ENCODE peak calls at places on chromosomes 13 and 19, in eight cellular contexts. C is endodermal cell, V is cardiac muscle cell, B is H9, T is heart right ventricle, Y is psoas muscle, D is PC-9, L is tibial nerve. E is an unnamed sample.

GRCh38 chr13:109348514-109349340 is 437.7 kb downstream of the IRS2 start:
- DNase-seq in C (no peak), L (no peak), V (no peak), T (no peak), Y (no peak), D (no peak), B (no peak), E (peak)

GRCh38 chr13:87792878-87793277 is 121.7 kb downstream of the SLITRK5 start:
- DNase-seq in T (no peak), C (peak), V (no peak), D (no peak), Y (no peak), B (peak), L (no peak), E (no peak)

GRCh38 chr13:35988648-35989081 is 142.5 kb downstream of the DCLK1 start:
- DNase-seq in T (no peak), L (no peak), D (no peak), C (no peak), V (no peak), B (no peak), Y (no peak), E (no peak)

GRCh38 chr13:112443191-112444000 is 67.2 kb downstream of the SPACA7 start:
- DNase-seq in Y (peak), B (peak), T (no peak), L (no peak), D (no peak), C (peak), V (peak), E (no peak)

GRCh38 chr19:54462713-54463530 is 656 bp downstream of the LENG9 start:
- DNase-seq in B (peak), L (peak), C (peak), Y (peak), V (peak), D (peak), T (peak), E (no peak)

GRCh38 chr13:60721063-60721462 is 324.0 kb downstream of the TDRD3 start:
- DNase-seq in V (no peak), B (no peak), T (no peak), D (no peak), Y (no peak), L (no peak), C (no peak), E (no peak)

GRCh38 chr13:112174476-112175110 is 107.6 kb downstream of the SOX1 start:
- DNase-seq in D (no peak), T (no peak), L (no peak), V (no peak), B (no peak), Y (no peak), C (peak), E (no peak)

GRCh38 chr13:112055032-112055416 is 11.9 kb upstream of the SOX1 start:
- DNase-seq in V (no peak), Y (no peak), D (no peak), C (no peak), B (no peak), L (no peak), T (no peak), E (no peak)

GRCh38 chr19:2711175-2711936 is 8.9 kb upstream of the GNG7 start:
- DNase-seq in B (peak), V (no peak), T (no peak), D (no peak), L (no peak), Y (no peak), C (no peak), E (no peak)

GRCh38 chr19:2464389-2464788 is 7.6 kb upstream of the LMNB2 start:
- DNase-seq in Y (no peak), T (no peak), L (no peak), D (no peak), C (peak), V (no peak), B (no peak), E (no peak)

GRCh38 chr13:45769072-45769471 is 67.0 kb downstream of the CBY2 start:
- DNase-seq in C (peak), Y (no peak), V (no peak), L (no peak), D (no peak), T (no peak), B (no peak), E (no peak)

GRCh38 chr13:101453784-101454201 is 1.3 kb downstream of the ITGBL1 start:
- DNase-seq in T (no peak), C (peak), L (no peak), Y (no peak), V (no peak), B (peak), D (peak), E (no peak)

GRCh38 chr19:29326351-29326750 is 113.4 kb upstream of the UQCRFS1 start:
- DNase-seq in V (no peak), C (no peak), T (no peak), D (no peak), L (no peak), B (no peak), Y (no peak), E (no peak)

GRCh38 chr19:10112895-10113591 is 1.6 kb downstream of the P2RY11 start:
- DNase-seq in L (no peak), Y (peak), D (no peak), T (no peak), B (peak), C (peak), V (peak), E (no peak)

GRCh38 chr13:100089633-100090032 is 740 bp downstream of the PCCA start:
- DNase-seq in D (no peak), Y (no peak), T (no peak), B (no peak), L (no peak), C (no peak), V (no peak), E (no peak)

GRCh38 chr19:40601061-40601973 is at the start of gene LTBP4:
- DNase-seq in Y (peak), T (peak), L (no peak), C (peak), V (peak), D (no peak), B (peak), E (no peak)

GRCh38 chr19:44570984-44571684 is 41.7 kb upstream of the CEACAM20 start:
- DNase-seq in V (peak), T (peak), Y (no peak), D (peak), C (peak), L (peak), B (peak), E (no peak)

GRCh38 chr19:51503891-51504290 is 2.3 kb upstream of the SIGLEC12 start:
- DNase-seq in C (no peak), L (no peak), D (no peak), Y (no peak), V (no peak), T (no peak), B (no peak), E (no peak)

GRCh38 chr13:99224019-99224418 is 23.4 kb downstream of the UBAC2 start:
- DNase-seq in D (no peak), V (no peak), Y (no peak), B (no peak), T (no peak), C (no peak), L (no peak), E (no peak)

GRCh38 chr13:99307648-99308339 is 595 bp upstream of the GPR183 start:
- DNase-seq in T (no peak), B (no peak), Y (no peak), D (no peak), C (peak), L (no peak), V (peak), E (no peak)

GRCh38 chr19:510606-511100 is 3.4 kb downstream of the TPGS1 start:
- DNase-seq in Y (peak), L (no peak), C (peak), V (peak), T (peak), B (peak), D (peak), E (peak)

GRCh38 chr13:55576389-55576788 is 1564.3 kb upstream of the PRR20A start:
- DNase-seq in B (peak), T (no peak), C (peak), Y (no peak), L (no peak), D (no peak), V (no peak), E (no peak)

GRCh38 chr13:45659536-45659935 is 42.6 kb upstream of the CBY2 start:
- DNase-seq in T (no peak), V (no peak), Y (no peak), D (no peak), L (no peak), B (no peak), C (no peak), E (no peak)

GRCh38 chr19:51159656-51160055 is 17.6 kb downstream of the SIGLEC7 start:
- DNase-seq in V (no peak), C (no peak), Y (no peak), L (no peak), T (no peak), D (no peak), B (no peak), E (no peak)

GRCh38 chr19:6057651-6058365 is 52.5 kb downstream of the RFX2 start:
- DNase-seq in Y (no peak), V (no peak), B (no peak), T (no peak), L (no peak), C (no peak), D (no peak), E (no peak)

GRCh38 chr19:33377586-33378475 is 4.3 kb downstream of the CEBPG start:
- DNase-seq in T (no peak), L (no peak), D (no peak), C (peak), B (no peak), V (no peak), Y (no peak), E (no peak)

GRCh38 chr19:45041125-45041524 is 2.3 kb downstream of the CLASRP start:
- DNase-seq in Y (no peak), D (no peak), T (no peak), B (no peak), V (no peak), L (no peak), C (no peak), E (no peak)

GRCh38 chr13:65783383-65783782 is 1446.8 kb downstream of the PCDH9 start:
- DNase-seq in C (no peak), Y (peak), V (no peak), T (no peak), L (no peak), B (no peak), D (no peak), E (no peak)

GRCh38 chr13:103471896-103472295 is 405.7 kb upstream of the SLC10A2 start:
- DNase-seq in L (no peak), B (peak), D (peak), T (no peak), Y (no peak), C (peak), V (no peak), E (no peak)

GRCh38 chr19:33054623-33055022 is 10.1 kb downstream of the RHPN2 start:
- DNase-seq in Y (no peak), V (no peak), D (peak), B (no peak), T (no peak), C (no peak), L (no peak), E (no peak)

GRCh38 chr19:9178901-9179300 is at the start of gene OR7D2:
- DNase-seq in L (no peak), Y (no peak), C (no peak), B (no peak), V (no peak), D (no peak), T (no peak), E (no peak)

GRCh38 chr13:97231832-97232201 is 9.7 kb downstream of the MBNL2 start:
- DNase-seq in D (no peak), T (no peak), C (no peak), L (no peak), B (no peak), V (no peak), Y (no peak), E (no peak)

GRCh38 chr13:113427562-113428468 is 25.5 kb downstream of the ADPRHL1 start:
- DNase-seq in V (no peak), T (no peak), L (no peak), C (peak), Y (no peak), D (peak), B (no peak), E (no peak)

GRCh38 chr19:16518483-16519229 is 22.5 kb downstream of the C19orf44 start:
- DNase-seq in C (peak), T (no peak), V (no peak), B (no peak), Y (no peak), D (no peak), L (no peak), E (no peak)

GRCh38 chr13:62185631-62186256 is 770.1 kb upstream of the PCDH20 start:
- DNase-seq in L (no peak), Y (no peak), D (no peak), C (peak), B (peak), T (no peak), V (no peak), E (no peak)

GRCh38 chr19:49362926-49363264 is 679 bp upstream of the TEAD2 start:
- DNase-seq in L (no peak), T (peak), V (peak), D (no peak), B (no peak), Y (peak), C (no peak), E (no peak)

GRCh38 chr19:49359851-49360845 is 2.1 kb downstream of the TEAD2 start:
- DNase-seq in C (peak), T (no peak), B (no peak), V (no peak), L (no peak), D (no peak), Y (no peak), E (no peak)

GRCh38 chr19:49362048-49362925 is at the start of gene TEAD2:
- DNase-seq in D (peak), V (peak), T (peak), Y (peak), B (peak), C (peak), L (peak), E (no peak)

GRCh38 chr19:49363265-49364082 is at the start of gene DKKL1:
- DNase-seq in B (peak), L (peak), D (peak), Y (peak), V (peak), T (peak), C (peak), E (peak)

GRCh38 chr19:49361438-49362047 is 673 bp downstream of the TEAD2 start:
- DNase-seq in Y (peak), D (peak), B (peak), T (peak), V (peak), C (peak), L (peak), E (no peak)
- H3K27ac ChIP-seq in Y (peak), D (no peak), B (no peak), T (peak), V (peak), C (peak), L (peak), E (no peak)

GRCh38 chr19:13149628-13150186 is 468 bp downstream of the STX10 start:
- DNase-seq in D (peak), T (no peak), B (peak), V (peak), C (peak), Y (peak), L (no peak), E (no peak)
- H3K27ac ChIP-seq in D (peak), T (peak), B (no peak), V (peak), C (no peak), Y (peak), L (peak), E (peak)

DNA sequence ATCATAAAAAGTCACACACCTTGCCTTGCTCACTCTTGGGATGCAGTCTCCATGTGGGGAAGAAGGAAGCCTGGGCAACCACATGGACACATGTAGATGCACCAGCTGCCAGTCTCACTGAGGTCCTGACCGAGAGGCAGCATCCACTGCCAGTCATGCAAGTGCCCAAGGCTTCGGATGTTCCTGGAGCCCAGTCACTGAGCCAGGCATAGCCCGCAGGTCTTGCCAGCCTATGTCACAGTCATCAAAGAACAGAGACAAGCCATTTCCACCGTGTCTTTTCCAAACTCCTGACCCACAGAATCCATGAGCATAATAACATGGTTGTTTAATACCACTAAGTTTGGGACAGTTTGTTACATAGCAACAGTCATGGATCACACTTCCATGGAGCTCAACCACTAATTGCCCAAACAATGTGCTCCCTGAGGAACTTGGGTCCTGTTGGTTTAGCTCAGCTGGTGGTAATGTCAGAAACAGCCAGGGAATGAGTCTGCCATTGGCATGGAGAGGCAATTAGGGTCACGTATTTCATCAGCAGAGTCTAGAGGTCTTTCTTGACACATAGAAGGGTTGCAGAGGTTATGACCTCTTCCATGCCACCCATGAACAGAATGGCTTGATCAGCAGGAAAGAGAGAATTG is 21.5 kb downstream of the STARD13 start:
- DNase-seq in B (no peak), T (no peak), V (no peak), L (no peak), D (no peak), Y (no peak), C (no peak), E (no peak)
- H3K27ac ChIP-seq in B (no peak), T (peak), V (no peak), L (peak), D (no peak), Y (no peak), C (no peak), E (no peak)

GRCh38 chr19:31338069-31338767 is 11.0 kb downstream of the TSHZ3 start:
- DNase-seq in B (peak), D (no peak), Y (peak), T (peak), V (peak), L (no peak), C (peak), E (no peak)
- H3K27ac ChIP-seq in B (no peak), D (no peak), Y (no peak), T (no peak), V (no peak), L (no peak), C (peak), E (no peak)

GRCh38 chr13:20873348-20873747 is 29.2 kb downstream of the XPO4 start:
- DNase-seq in B (no peak), Y (no peak), L (no peak), T (no peak), V (no peak), C (no peak), D (no peak), E (peak)

GRCh38 chr13:20870829-20871228 is 31.7 kb downstream of the XPO4 start:
- DNase-seq in C (no peak), D (no peak), T (no peak), L (no peak), B (no peak), Y (no peak), V (no peak), E (no peak)

GRCh38 chr13:20869540-20869939 is 33.0 kb downstream of the XPO4 start:
- DNase-seq in C (no peak), Y (no peak), B (no peak), D (no peak), V (no peak), T (no peak), L (no peak), E (no peak)

GRCh38 chr13:20867408-20867807 is 35.1 kb downstream of the XPO4 start:
- DNase-seq in Y (no peak), B (no peak), L (no peak), C (no peak), D (no peak), T (no peak), V (no peak), E (no peak)
- H3K27ac ChIP-seq in Y (no peak), B (no peak), L (no peak), C (no peak), D (no peak), T (no peak), V (peak), E (no peak)

DNA sequence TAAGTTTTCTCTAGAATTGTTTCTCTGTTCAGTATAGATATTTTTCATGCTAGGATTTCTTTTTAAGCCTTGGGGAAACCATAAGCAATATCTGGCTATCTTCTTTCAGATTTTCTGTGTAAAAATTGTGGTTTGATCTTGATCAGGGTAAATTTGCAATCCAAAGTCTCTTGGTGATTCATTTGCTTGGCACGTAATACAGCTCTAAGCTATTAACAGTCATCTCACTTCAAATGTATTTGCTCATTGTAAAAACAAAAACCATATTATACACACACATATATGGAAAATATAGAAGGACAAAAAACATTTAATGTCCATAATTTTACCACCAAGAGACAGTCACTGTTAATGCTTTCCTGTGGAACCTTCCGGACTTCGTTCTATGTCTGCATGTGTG is 191.0 kb downstream of the SHISA2 start:
- DNase-seq in C (no peak), V (no peak), D (no peak), T (no peak), B (no peak), Y (no peak), L (no peak), E (peak)
- H3K27ac ChIP-seq in C (no peak), V (no peak), D (no peak), T (no peak), B (no peak), Y (no peak), L (no peak), E (peak)

DNA sequence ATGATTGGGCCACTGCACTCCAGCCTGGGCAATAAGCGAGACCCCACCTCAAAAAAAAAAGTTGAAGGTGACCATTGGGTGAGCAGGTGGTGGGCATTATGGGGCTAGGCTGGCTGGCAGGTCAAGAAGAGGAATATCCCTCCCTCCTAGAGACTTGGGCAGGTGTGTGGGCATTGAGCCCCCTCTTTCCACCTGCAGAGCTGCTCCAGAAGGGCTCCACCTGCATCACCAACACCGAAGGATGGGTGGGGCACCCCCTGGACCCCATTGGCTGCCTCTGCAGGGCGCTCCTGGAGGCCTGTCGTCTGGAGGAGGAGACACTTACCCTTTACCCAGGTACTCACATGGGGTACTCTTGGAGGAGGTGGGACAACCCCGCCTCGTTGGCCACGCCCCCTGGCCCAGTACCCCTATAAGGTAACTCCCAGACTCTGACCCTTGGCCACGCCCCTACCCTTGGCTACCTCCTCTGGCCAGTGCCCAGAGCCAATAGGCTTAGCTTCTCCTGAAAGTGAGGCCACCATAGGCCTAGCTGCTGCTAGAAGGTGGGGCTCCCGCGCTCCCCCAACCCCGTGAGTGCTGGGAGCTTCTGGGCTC is 21.9 kb downstream of the ZSWIM4 start:
- DNase-seq in V (peak), C (peak), Y (no peak), D (no peak), T (no peak), B (peak), L (no peak), E (no peak)
- H3K27ac ChIP-seq in V (no peak), C (no peak), Y (no peak), D (no peak), T (no peak), B (peak), L (no peak), E (no peak)

GRCh38 chr19:7618771-7619510 is 10.4 kb downstream of the XAB2 start:
- DNase-seq in T (no peak), D (peak), V (no peak), B (no peak), Y (no peak), L (no peak), C (no peak), E (no peak)
- H3K27ac ChIP-seq in T (no peak), D (peak), V (no peak), B (no peak), Y (no peak), L (no peak), C (no peak), E (no peak)